ENCODE peak calls at places on chromosomes 16 and 17, in five cellular contexts. S, H, N, P and X are unnamed samples.

GRCh38 chr17:58084317-58084981 is 1.2 kb downstream of the DYNLL2 start:
- DNase-seq in S (peak), H (peak), N (peak), P (peak), X (no peak)

GRCh38 chr17:74513987-74514631 is 17.2 kb downstream of the CD300LB start:
- DNase-seq in S (no peak), H (no peak), N (peak), P (peak), X (no peak)

GRCh38 chr16:49658491-49658890 is 197.4 kb downstream of the ZNF423 start:
- DNase-seq in S (no peak), H (no peak), N (no peak), P (no peak), X (no peak)

GRCh38 chr16:84700518-84701277 is 898 bp downstream of the USP10 start:
- DNase-seq in S (no peak), H (no peak), N (peak), P (peak), X (no peak)

GRCh38 chr16:88654363-88655052 is 3.7 kb upstream of the CYBA start:
- DNase-seq in S (no peak), H (no peak), N (no peak), P (no peak), X (no peak)

GRCh38 chr17:63151981-63152523 is 186.0 kb downstream of the TANC2 start:
- DNase-seq in S (no peak), H (no peak), N (no peak), P (no peak), X (no peak)

GRCh38 chr16:78562650-78563049 is 463.2 kb downstream of the WWOX start:
- DNase-seq in S (no peak), H (no peak), N (no peak), P (no peak), X (no peak)

GRCh38 chr17:76388966-76389888 is 4.8 kb downstream of the SPHK1 start:
- DNase-seq in S (no peak), H (no peak), N (peak), P (no peak), X (no peak)

GRCh38 chr17:65156185-65156834 is 19.1 kb downstream of the RGS9 start:
- DNase-seq in S (no peak), H (no peak), N (no peak), P (no peak), X (no peak)

GRCh38 chr16:71882505-71883192 is 1.3 kb downstream of the ZNF821 start:
- DNase-seq in S (no peak), H (peak), N (peak), P (peak), X (peak)

GRCh38 chr17:83064732-83065659 is 14.4 kb upstream of the METRNL start:
- DNase-seq in S (no peak), H (peak), N (peak), P (no peak), X (peak)

GRCh38 chr16:12159672-12160071 is 183.1 kb downstream of the SNX29 start:
- DNase-seq in S (no peak), H (no peak), N (no peak), P (no peak), X (no peak)